ENCODE peak calls at places on chromosomes 7 and 10, in ten cellular contexts. T is tibial artery; Y is stimulated activated naive CD4-positive, alpha-beta T cell; E is pons; M is activated CD4-positive, alpha-beta memory T cell treated with anti-CD3 and anti-CD28 coated beads, Interleukin-2, amount 10 ng/mL, durations not matched to agents 7 days and 5 days; O is effector memory CD8-positive, alpha-beta T cell; W is frontal cortex; U is RWPE1; D is type B pancreatic cell; B is GM23338. F is an unnamed sample.
A peak's percentile ranks its signal among the peaks of the same experiment; 100 is the strongest.

GRCh38 chr7:111756687-111757178 is 194.4 kb upstream of the IMMP2L start:
- DNase-seq in B (peak; percentile 75), D (no peak), Y (no peak), T (peak; percentile 84), E (peak; percentile 92), O (no peak), M (no peak), U (no peak), W (peak; percentile 12), F (no peak)

GRCh38 chr10:112299456-112299855 is 16.3 kb downstream of the TECTB start:
- DNase-seq in Y (no peak), E (no peak), W (no peak), B (no peak), U (no peak), D (no peak), M (no peak), O (no peak), T (no peak), F (no peak)

GRCh38 chr7:37495574-37496184 is 47.0 kb upstream of the ELMO1 start:
- DNase-seq in T (no peak), M (no peak), W (no peak), E (peak; percentile 84), B (peak; percentile 63), D (no peak), U (peak; percentile 23), O (no peak), Y (peak; percentile 7), F (no peak)

GRCh38 chr7:22663319-22663718 is 63.7 kb upstream of the IL6 start:
- DNase-seq in Y (no peak), O (no peak), B (no peak), W (no peak), E (peak; percentile 63), U (no peak), D (no peak), T (no peak), M (no peak), F (no peak)

GRCh38 chr7:81501220-81501619 is 268.6 kb downstream of the HGF start:
- DNase-seq in D (no peak), B (no peak), E (peak; percentile 59), T (no peak), Y (no peak), U (no peak), O (no peak), M (no peak), W (no peak), F (no peak)

GRCh38 chr7:76217942-76218566 is 16.4 kb downstream of the SRRM3 start:
- DNase-seq in E (no peak), U (no peak), B (no peak), D (no peak), W (no peak), T (no peak), M (no peak), O (no peak), Y (no peak), F (no peak)

GRCh38 chr7:128361463-128362441 is at the start of gene PRRT4:
- DNase-seq in E (no peak), W (peak; percentile 73), U (peak; percentile 41), M (peak; percentile 33), T (no peak), O (peak; percentile 42), D (peak; percentile 72), B (peak; percentile 72), Y (peak; percentile 36), F (no peak)

GRCh38 chr7:131231381-131232220 is 96.1 kb upstream of the MKLN1 start:
- DNase-seq in W (no peak), T (peak; percentile 38), D (no peak), O (peak; percentile 69), E (peak; percentile 71), B (no peak), Y (peak; percentile 78), M (peak; percentile 77), U (no peak), F (no peak)

GRCh38 chr10:8044331-8044907 is 10.1 kb upstream of the GATA3 start:
- DNase-seq in T (no peak), W (no peak), M (no peak), B (peak; percentile 11), O (no peak), Y (no peak), E (no peak), D (no peak), U (no peak), F (no peak)

GRCh38 chr10:46526682-46527038 is 29.8 kb downstream of the GPRIN2 start:
- DNase-seq in O (no peak), W (no peak), T (peak; percentile 17), E (no peak), M (no peak), D (no peak), Y (no peak), B (no peak), U (peak; percentile 75), F (no peak)

GRCh38 chr10:1665262-1665661 is 72.1 kb downstream of the ADARB2 start:
- DNase-seq in E (no peak), M (no peak), T (no peak), B (no peak), W (no peak), U (no peak), O (no peak), Y (no peak), D (no peak), F (no peak)

GRCh38 chr10:28147706-28148105 is 148.8 kb upstream of the ODAD2 start:
- DNase-seq in O (no peak), T (no peak), D (no peak), W (no peak), B (no peak), E (no peak), M (no peak), Y (no peak), U (no peak), F (no peak)

GRCh38 chr7:72254455-72254854 is 157.7 kb downstream of the CALN1 start:
- DNase-seq in O (no peak), W (no peak), B (no peak), M (no peak), U (no peak), T (no peak), Y (no peak), E (peak; percentile 27), D (no peak), F (no peak)

GRCh38 chr10:6398419-6398818 is 181.7 kb downstream of the PRKCQ start:
- DNase-seq in B (no peak), U (no peak), Y (no peak), W (no peak), T (no peak), M (no peak), O (no peak), D (no peak), E (no peak), F (no peak)

GRCh38 chr10:126569513-126570447 is 100.7 kb downstream of the C10orf90 start:
- DNase-seq in Y (no peak), O (no peak), D (no peak), B (no peak), E (no peak), T (no peak), U (peak; percentile 37), W (no peak), M (no peak), F (no peak)

GRCh38 chr7:51455948-51456347 is 139.3 kb upstream of the COBL start:
- DNase-seq in M (no peak), Y (no peak), U (no peak), O (no peak), T (no peak), E (no peak), B (peak; percentile 30), W (no peak), D (no peak), F (peak; percentile 39)

GRCh38 chr7:46606771-46607170 is 685.7 kb upstream of the IGFBP3 start:
- DNase-seq in B (no peak), M (no peak), O (no peak), T (no peak), U (no peak), Y (no peak), W (no peak), D (no peak), E (no peak), F (no peak)

GRCh38 chr7:38699481-38699880 is 68.3 kb upstream of the AMPH start:
- DNase-seq in D (no peak), T (no peak), O (no peak), M (no peak), B (no peak), Y (no peak), W (no peak), E (no peak), U (no peak), F (no peak)

GRCh38 chr7:22542669-22543068 is 42.7 kb upstream of the STEAP1B start:
- DNase-seq in O (no peak), M (no peak), B (no peak), T (no peak), Y (no peak), W (no peak), D (no peak), U (no peak), E (no peak), F (no peak)

GRCh38 chr10:71968553-71969474 is 4.6 kb downstream of the CHST3 start:
- DNase-seq in U (no peak), E (peak; percentile 40), Y (no peak), B (no peak), O (no peak), M (no peak), W (no peak), D (no peak), T (no peak), F (no peak)

GRCh38 chr10:78717200-78717599 is 351.6 kb upstream of the ZMIZ1 start:
- DNase-seq in B (no peak), E (no peak), U (no peak), T (peak; percentile 60), O (no peak), W (no peak), M (no peak), D (no peak), Y (no peak), F (no peak)

GRCh38 chr7:98531717-98532116 is 85.4 kb upstream of the NPTX2 start:
- DNase-seq in U (no peak), Y (no peak), D (no peak), E (no peak), M (no peak), T (no peak), W (no peak), B (peak; percentile 40), O (no peak), F (no peak)

GRCh38 chr7:41816111-41816510 is 113.2 kb upstream of the INHBA start:
- DNase-seq in M (peak; percentile 57), B (no peak), E (peak; percentile 28), T (no peak), D (no peak), Y (no peak), O (no peak), W (no peak), U (no peak), F (no peak)